ENCODE peak calls at places on chromosomes 12 and 14, in six cellular contexts. One of them, this sample, is unnamed.

GRCh38 chr14:63224196-63224595 is 20.0 kb downstream of the RHOJ start:
- DNase-seq in endothelial cell of umbilical vein: no peak
- DNase-seq in K562: no peak
- DNase-seq in GM12878: no peak
- DNase-seq in HepG2: no peak
- DNase-seq in A549: no peak
- DNase-seq in this sample: no peak

GRCh38 chr14:92510972-92511371 is 2.6 kb upstream of the RIN3 start:
- DNase-seq in GM12878: no peak
- DNase-seq in endothelial cell of umbilical vein: no peak
- DNase-seq in A549: no peak
- DNase-seq in K562: no peak
- DNase-seq in HepG2: peak; percentile 48
- DNase-seq in this sample: no peak

GRCh38 chr12:26642361-26642760 is 190.6 kb downstream of the ITPR2 start:
- DNase-seq in endothelial cell of umbilical vein: no peak
- DNase-seq in A549: no peak
- DNase-seq in HepG2: no peak
- DNase-seq in GM12878: no peak
- DNase-seq in K562: no peak
- DNase-seq in this sample: no peak

GRCh38 chr14:34179723-34180122 is 228.8 kb upstream of the EGLN3 start:
- DNase-seq in A549: no peak
- DNase-seq in K562: no peak
- DNase-seq in GM12878: no peak
- DNase-seq in HepG2: no peak
- DNase-seq in endothelial cell of umbilical vein: no peak
- DNase-seq in this sample: no peak

GRCh38 chr12:57586832-57587429 is 4.1 kb upstream of the PIP4K2C start:
- DNase-seq in HepG2: no peak
- DNase-seq in K562: no peak
- DNase-seq in GM12878: no peak
- DNase-seq in A549: no peak
- DNase-seq in endothelial cell of umbilical vein: no peak
- DNase-seq in this sample: no peak

GRCh38 chr12:998020-998874 is 7.2 kb downstream of the ERC1 start:
- DNase-seq in A549: no peak
- DNase-seq in HepG2: peak; percentile 68
- DNase-seq in GM12878: no peak
- DNase-seq in endothelial cell of umbilical vein: no peak
- DNase-seq in K562: no peak
- DNase-seq in this sample: peak; percentile 33

GRCh38 chr12:108803428-108804105 is 53.8 kb downstream of the SSH1 start:
- DNase-seq in A549: peak; percentile 92
- DNase-seq in HepG2: peak; percentile 75
- DNase-seq in K562: peak; percentile 82
- DNase-seq in endothelial cell of umbilical vein: peak; percentile 94
- DNase-seq in GM12878: peak; percentile 57
- DNase-seq in this sample: peak; percentile 85

GRCh38 chr12:23950011-23950774 is 723 bp upstream of the SOX5 start:
- DNase-seq in A549: no peak
- DNase-seq in HepG2: peak; percentile 31
- DNase-seq in endothelial cell of umbilical vein: peak; percentile 55
- DNase-seq in GM12878: no peak
- DNase-seq in K562: no peak
- DNase-seq in this sample: no peak

GRCh38 chr12:9668141-9669018 is 1.1 kb upstream of the CLEC2D start:
- DNase-seq in A549: no peak
- DNase-seq in endothelial cell of umbilical vein: no peak
- DNase-seq in K562: no peak
- DNase-seq in HepG2: no peak
- DNase-seq in GM12878: no peak
- DNase-seq in this sample: no peak

GRCh38 chr12:95118138-95118787 is 44.8 kb upstream of the NR2C1 start:
- DNase-seq in GM12878: no peak
- DNase-seq in A549: peak; percentile 57
- DNase-seq in HepG2: peak; percentile 62
- DNase-seq in endothelial cell of umbilical vein: peak; percentile 95
- DNase-seq in K562: no peak
- DNase-seq in this sample: no peak

GRCh38 chr12:109377139-109377685 is 29.5 kb downstream of the MYO1H start:
- DNase-seq in endothelial cell of umbilical vein: no peak
- DNase-seq in K562: no peak
- DNase-seq in A549: no peak
- DNase-seq in HepG2: no peak
- DNase-seq in GM12878: no peak
- DNase-seq in this sample: no peak

GRCh38 chr12:13719986-13720385 is 261.4 kb downstream of the GRIN2B start:
- DNase-seq in K562: no peak
- DNase-seq in A549: no peak
- DNase-seq in HepG2: no peak
- DNase-seq in endothelial cell of umbilical vein: no peak
- DNase-seq in GM12878: no peak
- DNase-seq in this sample: no peak

GRCh38 chr14:100644784-100645183 is 57.6 kb upstream of the BEGAIN start:
- DNase-seq in A549: no peak
- DNase-seq in K562: no peak
- DNase-seq in HepG2: no peak
- DNase-seq in GM12878: no peak
- DNase-seq in endothelial cell of umbilical vein: no peak
- DNase-seq in this sample: peak; percentile 37

GRCh38 chr14:61266436-61267220 is 14.5 kb downstream of the TMEM30B start:
- DNase-seq in A549: no peak
- DNase-seq in GM12878: no peak
- DNase-seq in HepG2: no peak
- DNase-seq in endothelial cell of umbilical vein: no peak
- DNase-seq in K562: no peak
- DNase-seq in this sample: no peak

GRCh38 chr12:113198286-113198685 is 12.8 kb downstream of the RITA1 start:
- DNase-seq in endothelial cell of umbilical vein: no peak
- DNase-seq in HepG2: no peak
- DNase-seq in K562: peak; percentile 15
- DNase-seq in A549: no peak
- DNase-seq in GM12878: no peak
- DNase-seq in this sample: no peak

GRCh38 chr12:83826112-83826511 is 1086.5 kb downstream of the SLC6A15 start:
- DNase-seq in GM12878: no peak
- DNase-seq in endothelial cell of umbilical vein: peak; percentile 8
- DNase-seq in A549: no peak
- DNase-seq in K562: peak; percentile 11
- DNase-seq in HepG2: no peak
- DNase-seq in this sample: peak; percentile 57

GRCh38 chr12:1642513-1642912 is 13.5 kb downstream of the WNT5B start:
- DNase-seq in A549: no peak
- DNase-seq in GM12878: no peak
- DNase-seq in HepG2: no peak
- DNase-seq in K562: no peak
- DNase-seq in endothelial cell of umbilical vein: no peak
- DNase-seq in this sample: no peak

GRCh38 chr12:129665414-129665813 is 238.4 kb downstream of the TMEM132D start:
- DNase-seq in endothelial cell of umbilical vein: no peak
- DNase-seq in A549: no peak
- DNase-seq in GM12878: no peak
- DNase-seq in HepG2: no peak
- DNase-seq in K562: no peak
- DNase-seq in this sample: no peak

GRCh38 chr12:79935624-79936040 is 735 bp upstream of the PPP1R12A start:
- DNase-seq in K562: no peak
- DNase-seq in A549: no peak
- DNase-seq in endothelial cell of umbilical vein: no peak
- DNase-seq in GM12878: peak; percentile 36
- DNase-seq in HepG2: peak; percentile 8
- DNase-seq in this sample: no peak

GRCh38 chr14:23301288-23301968 is 1.2 kb downstream of the PPP1R3E start:
- DNase-seq in HepG2: peak; percentile 100
- DNase-seq in K562: peak; percentile 95
- DNase-seq in endothelial cell of umbilical vein: peak; percentile 99
- DNase-seq in A549: peak; percentile 96
- DNase-seq in GM12878: peak; percentile 91
- DNase-seq in this sample: peak; percentile 98

GRCh38 chr14:23301969-23302289 is 730 bp downstream of the PPP1R3E start:
- DNase-seq in GM12878: no peak
- DNase-seq in K562: no peak
- DNase-seq in A549: no peak
- DNase-seq in HepG2: no peak
- DNase-seq in endothelial cell of umbilical vein: no peak
- DNase-seq in this sample: no peak

GRCh38 chr14:23300687-23301223 is 1.9 kb downstream of the PPP1R3E start:
- DNase-seq in GM12878: no peak
- DNase-seq in A549: no peak
- DNase-seq in HepG2: peak; percentile 43
- DNase-seq in endothelial cell of umbilical vein: peak; percentile 35
- DNase-seq in K562: no peak
- DNase-seq in this sample: peak; percentile 14

GRCh38 chr14:23299986-23300686 is 2.5 kb downstream of the PPP1R3E start:
- DNase-seq in GM12878: no peak
- DNase-seq in A549: no peak
- DNase-seq in K562: no peak
- DNase-seq in HepG2: no peak
- DNase-seq in endothelial cell of umbilical vein: no peak
- DNase-seq in this sample: peak; percentile 21

DNA sequence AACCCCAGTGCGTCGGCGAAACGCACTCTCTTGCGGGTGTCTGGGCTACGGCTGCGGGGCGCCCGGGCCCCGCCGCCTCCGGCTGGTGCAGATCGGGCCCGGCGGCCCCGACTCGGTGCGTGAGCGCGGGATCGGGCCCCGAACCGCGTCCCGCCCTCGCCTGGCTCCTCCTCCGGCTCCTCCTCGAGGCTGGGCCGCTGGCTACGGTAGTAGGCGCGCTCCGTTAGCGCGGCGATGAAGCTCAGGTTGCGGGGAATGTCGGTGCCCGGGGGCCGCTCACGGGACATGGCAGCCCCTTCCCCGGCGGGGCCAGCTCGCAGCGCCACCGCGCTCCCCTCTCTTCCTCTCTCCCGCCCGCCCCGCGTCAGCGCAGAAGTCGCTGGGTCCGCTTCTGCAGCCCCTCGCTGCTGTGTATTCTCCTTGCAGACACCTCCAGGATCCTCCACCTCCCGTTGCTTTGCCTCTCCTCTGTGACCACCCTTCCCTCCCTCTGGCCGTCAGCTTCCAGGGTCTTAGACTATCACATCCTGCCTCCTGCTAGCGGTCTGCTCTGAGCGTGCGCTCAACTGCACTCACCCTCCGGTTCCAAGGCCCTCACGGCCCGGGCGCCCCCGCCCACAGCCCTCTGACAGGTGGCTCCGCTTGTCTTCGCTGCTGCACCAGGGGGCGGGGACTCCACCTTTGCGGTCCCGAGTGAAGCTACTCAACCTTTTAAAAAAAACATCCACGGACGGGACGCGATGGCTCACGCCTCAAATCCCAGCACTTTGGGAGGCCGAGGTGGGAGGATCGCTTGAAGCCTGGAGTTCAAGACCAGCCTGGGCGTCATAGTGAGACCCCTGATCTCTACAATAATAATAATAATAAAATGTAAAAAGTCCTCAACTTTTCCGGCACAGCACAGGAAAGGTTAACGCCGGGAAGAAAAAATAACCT is at the start of gene PPP1R3E:
- DNase-seq in K562: peak; percentile 65
- DNase-seq in A549: peak; percentile 40
- DNase-seq in HepG2: peak; percentile 84
- DNase-seq in endothelial cell of umbilical vein: peak; percentile 60
- DNase-seq in GM12878: no peak
- DNase-seq in this sample: peak; percentile 80
- TF ChIP-seq MYC in K562: no peak
- TF ChIP-seq MYC in A549: no peak
- TF ChIP-seq MYC in HepG2: peak; percentile 18
- TF ChIP-seq MYC in endothelial cell of umbilical vein: no peak
- TF ChIP-seq MYC in GM12878: no peak
- TF ChIP-seq MYC in this sample: no peak

DNA sequence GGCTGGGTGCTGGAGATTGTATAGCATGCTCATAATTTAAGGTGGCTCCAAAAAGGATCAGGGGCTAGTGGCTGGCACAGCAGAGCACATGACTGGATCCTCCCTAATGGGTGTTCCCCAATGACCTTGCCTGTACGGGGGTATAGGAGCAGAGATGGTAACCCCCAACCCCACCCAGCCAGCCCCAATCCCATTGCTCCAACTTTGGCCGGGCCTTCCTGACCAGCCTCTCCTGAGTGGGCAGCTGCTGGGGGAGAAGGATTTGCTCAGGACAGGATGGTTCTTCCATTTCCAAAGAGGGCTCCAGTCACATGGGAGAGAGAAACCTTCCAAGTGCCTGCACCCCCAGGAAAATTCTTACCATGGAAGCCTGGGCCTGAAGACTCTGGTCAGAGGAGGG is 15.3 kb upstream of the NR4A1 start:
- DNase-seq in GM12878: no peak
- DNase-seq in A549: no peak
- DNase-seq in endothelial cell of umbilical vein: no peak
- DNase-seq in K562: no peak
- DNase-seq in HepG2: no peak
- DNase-seq in this sample: no peak
- TF ChIP-seq POLR2A in GM12878: no peak
- TF ChIP-seq POLR2A in A549: no peak
- TF ChIP-seq POLR2A in endothelial cell of umbilical vein: no peak
- TF ChIP-seq POLR2A in K562: no peak
- TF ChIP-seq POLR2A in HepG2: no peak
- TF ChIP-seq POLR2A in this sample: no peak

DNA sequence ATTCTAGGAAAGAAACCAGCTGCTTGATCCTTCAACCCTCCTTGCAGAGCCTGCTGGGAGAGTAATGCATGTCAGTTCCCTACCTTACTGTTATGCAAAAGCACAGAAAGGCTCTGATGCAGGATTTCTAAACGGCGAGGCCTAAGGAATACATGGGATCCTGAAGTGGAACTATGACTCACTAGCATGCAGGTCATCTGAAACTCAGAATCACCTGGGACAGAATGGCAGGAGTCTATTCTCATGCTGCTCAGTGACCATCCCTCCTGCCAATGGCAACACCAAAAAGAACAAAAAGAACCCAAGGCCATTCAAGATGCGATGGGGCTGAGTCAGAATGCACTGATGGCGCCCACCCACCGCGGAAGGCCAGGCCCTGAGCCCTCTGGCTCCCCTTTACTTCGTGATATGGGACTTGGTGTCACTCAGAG is 58.2 kb downstream of the TRAFD1 start:
- DNase-seq in endothelial cell of umbilical vein: no peak
- DNase-seq in K562: no peak
- DNase-seq in HepG2: no peak
- DNase-seq in A549: no peak
- DNase-seq in GM12878: peak; percentile 25
- DNase-seq in this sample: no peak
- TF ChIP-seq MAX in endothelial cell of umbilical vein: no peak
- TF ChIP-seq MAX in K562: no peak
- TF ChIP-seq MAX in HepG2: no peak
- TF ChIP-seq MAX in A549: no peak
- TF ChIP-seq MAX in GM12878: no peak
- TF ChIP-seq MAX in this sample: no peak

DNA sequence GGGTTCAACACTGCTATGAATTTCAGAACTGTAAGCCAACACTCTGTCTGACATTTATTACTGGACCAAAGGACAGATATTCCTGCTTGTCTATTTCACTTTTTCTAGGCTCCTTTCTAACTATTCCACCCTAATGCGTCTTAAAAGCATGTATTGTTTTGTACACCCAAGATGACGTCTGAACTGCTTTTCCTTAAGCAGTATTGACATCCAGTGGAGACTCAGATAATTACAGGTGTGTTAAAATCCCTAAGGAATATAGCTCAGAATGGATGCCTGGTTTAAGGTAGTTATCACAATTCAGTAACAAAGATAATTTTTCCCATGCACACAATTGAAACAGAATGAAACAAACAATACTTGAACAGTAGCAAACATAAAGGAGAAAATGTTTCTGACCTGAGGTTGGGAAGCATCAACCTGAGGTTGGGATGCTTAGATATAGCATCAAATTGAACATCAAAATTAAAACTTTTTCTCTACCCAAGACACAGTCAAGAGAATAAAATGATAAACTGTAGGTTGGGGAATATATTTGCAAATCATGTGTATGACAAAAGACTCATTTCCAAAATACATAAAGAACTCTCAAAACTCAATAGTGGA is 93.7 kb upstream of the PTPRR start:
- DNase-seq in A549: peak; percentile 27
- DNase-seq in K562: no peak
- DNase-seq in GM12878: no peak
- DNase-seq in endothelial cell of umbilical vein: peak; percentile 13
- DNase-seq in HepG2: peak; percentile 5
- DNase-seq in this sample: peak; percentile 8
- TF ChIP-seq MYC in A549: no peak
- TF ChIP-seq MYC in K562: no peak
- TF ChIP-seq MYC in GM12878: no peak
- TF ChIP-seq MYC in endothelial cell of umbilical vein: no peak
- TF ChIP-seq MYC in HepG2: no peak
- TF ChIP-seq MYC in this sample: no peak

This sample was measured in NB4.